ENCODE peak calls at places on chromosomes 12 and 14, in eight cellular contexts. U is NB4, H is IMR-90, K is A549, F is upper lobe of left lung, L is spleen, N is breast epithelium, R is thyroid gland. B is an unnamed sample.

GRCh38 chr14:92473261-92473946 is 40.2 kb upstream of the RIN3 start:
- DNase-seq in H (peak; percentile 75), R (peak; percentile 17), N (peak; percentile 34), U (peak; percentile 62), K (peak; percentile 38), F (peak; percentile 54), L (no peak), B (no peak)

GRCh38 chr14:32896979-32897723 is 41.5 kb upstream of the NPAS3 start:
- DNase-seq in H (peak; percentile 7), L (no peak), F (no peak), U (no peak), R (no peak), N (no peak), K (no peak), B (no peak)

GRCh38 chr14:70714055-70714550 is 72.4 kb downstream of the TTC9 start:
- DNase-seq in H (peak; percentile 63), U (peak; percentile 62), R (peak; percentile 57), F (no peak), N (no peak), L (no peak), K (peak; percentile 58), B (peak; percentile 19)

GRCh38 chr12:12717586-12718381 is 616 bp downstream of the CDKN1B start:
- DNase-seq in N (no peak), K (no peak), L (peak; percentile 90), H (no peak), F (peak; percentile 48), R (peak; percentile 40), U (peak; percentile 73), B (no peak)

GRCh38 chr12:65720739-65721138 is 103.5 kb upstream of the HMGA2 start:
- DNase-seq in H (no peak), K (no peak), U (no peak), R (no peak), N (no peak), F (no peak), L (no peak), B (no peak)

GRCh38 chr12:105523164-105524057 is 192.9 kb downstream of the C12orf75 start:
- DNase-seq in L (no peak), R (peak; percentile 61), H (peak; percentile 86), K (no peak), F (peak; percentile 26), U (no peak), N (no peak), B (no peak)

GRCh38 chr12:108560752-108561719 is at the start of gene SART3:
- DNase-seq in L (peak; percentile 95), K (peak; percentile 92), H (peak; percentile 89), R (peak; percentile 78), F (peak; percentile 76), U (peak; percentile 95), N (peak; percentile 68), B (peak; percentile 67)

GRCh38 chr12:132605892-132606291 is 4.5 kb downstream of the LRCOL1 start:
- DNase-seq in K (no peak), U (no peak), L (peak; percentile 68), R (no peak), N (no peak), H (no peak), F (no peak), B (no peak)

GRCh38 chr12:114744696-114745095 is 60.7 kb upstream of the TBX3 start:
- DNase-seq in N (no peak), K (no peak), F (no peak), H (peak; percentile 93), L (no peak), U (no peak), R (no peak), B (no peak)

DNA sequence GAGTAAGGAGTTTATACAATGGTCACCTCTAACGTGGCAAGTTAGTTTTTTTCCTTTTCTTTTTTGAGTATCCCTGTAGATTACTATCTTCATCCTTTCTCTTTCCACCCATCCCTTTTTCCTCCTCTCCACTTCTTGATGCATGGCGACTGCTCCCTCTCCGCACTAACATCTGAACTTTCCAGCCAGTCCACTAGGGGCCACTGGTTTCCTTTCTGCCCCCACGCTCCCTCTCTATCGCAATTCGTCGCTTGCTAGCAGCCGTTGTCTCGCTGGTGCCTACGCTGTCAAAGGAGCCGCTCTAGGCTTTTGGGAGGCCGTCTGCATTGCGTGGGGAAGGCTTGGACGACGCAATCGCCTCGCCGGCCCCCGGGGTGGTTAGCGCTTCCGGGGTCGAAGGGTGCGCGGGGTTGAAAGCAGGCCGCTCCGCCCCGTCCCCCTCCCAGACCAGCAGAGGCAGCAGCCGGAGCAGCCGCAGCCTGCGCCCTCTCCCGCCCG is at the start of gene PCBP2:
- DNase-seq in R (peak; percentile 99), N (peak; percentile 98), K (peak; percentile 99), L (peak; percentile 100), H (peak; percentile 100), U (peak; percentile 100), F (peak; percentile 99), B (peak; percentile 86)
- TF ChIP-seq POLR2A in R (no peak), N (no peak), K (peak; percentile 72), L (no peak), H (peak; percentile 93), U (peak; percentile 69), F (no peak), B (peak; percentile 73)

GRCh38 chr12:10721654-10722501 is 1.2 kb downstream of the YBX3 start:
- DNase-seq in U (peak; percentile 85), L (peak; percentile 85), R (peak; percentile 89), K (peak; percentile 78), H (peak; percentile 99), N (peak; percentile 97), F (peak; percentile 95), B (peak; percentile 68)
- TF ChIP-seq POLR2A in U (peak; percentile 31), L (peak; percentile 29), R (no peak), K (peak; percentile 24), H (peak; percentile 84), N (peak; percentile 8), F (no peak), B (peak; percentile 8)

GRCh38 chr12:68361953-68362352 is 29.8 kb upstream of the MDM1 start:
- DNase-seq in H (no peak), K (no peak), R (no peak), U (no peak), N (no peak), L (no peak), F (no peak), B (no peak)

GRCh38 chr12:68367903-68368302 is 35.7 kb upstream of the MDM1 start:
- DNase-seq in L (no peak), F (no peak), U (peak; percentile 64), N (no peak), H (no peak), K (no peak), R (no peak), B (no peak)

GRCh38 chr12:68368332-68368731 is 36.2 kb upstream of the MDM1 start:
- DNase-seq in K (no peak), U (peak; percentile 63), H (no peak), L (no peak), R (no peak), F (no peak), N (no peak), B (no peak)

GRCh38 chr12:68367136-68367535 is 35.0 kb upstream of the MDM1 start:
- DNase-seq in U (no peak), R (no peak), K (no peak), F (no peak), N (no peak), H (no peak), L (no peak), B (no peak)

GRCh38 chr12:68364893-68365725 is 32.9 kb upstream of the MDM1 start:
- DNase-seq in R (peak; percentile 88), F (peak; percentile 98), N (peak; percentile 94), K (peak; percentile 96), U (peak; percentile 100), H (peak; percentile 98), L (peak; percentile 96), B (peak; percentile 91)
- TF ChIP-seq POLR2A in R (no peak), F (no peak), N (peak; percentile 10), K (peak; percentile 88), U (peak; percentile 30), H (no peak), L (no peak), B (peak; percentile 77)

DNA sequence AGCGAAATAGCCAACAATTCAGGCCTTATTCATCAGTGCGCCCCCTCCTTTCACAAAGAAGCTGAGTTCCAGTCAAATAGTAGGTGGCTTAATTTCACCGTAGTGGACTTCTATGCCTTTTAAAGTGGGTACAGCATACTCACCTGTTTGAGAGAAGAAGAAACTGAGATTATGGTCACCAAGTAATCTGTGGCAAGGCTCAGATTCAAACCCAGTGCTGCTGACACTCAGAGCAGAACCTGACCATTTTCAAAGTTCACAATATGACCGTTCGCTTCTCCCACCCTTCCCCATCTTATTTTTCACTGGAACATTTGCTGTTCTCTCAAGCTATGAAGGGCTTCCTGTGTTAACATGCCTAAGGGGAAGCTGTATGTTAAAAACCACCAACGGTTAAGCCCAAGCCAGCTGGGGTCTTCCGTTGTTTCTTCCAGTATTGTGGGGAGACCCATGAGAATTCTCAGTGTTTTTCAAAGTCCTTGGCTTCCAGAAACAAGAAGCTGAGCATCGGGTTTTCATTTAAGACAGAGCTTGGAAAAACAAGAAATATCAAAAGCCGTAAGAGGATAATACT is 6.1 kb upstream of the PSMA6 start:
- DNase-seq in L (no peak), R (no peak), H (no peak), K (no peak), N (no peak), F (no peak), U (peak; percentile 87), B (no peak)
- TF ChIP-seq POLR2A in L (no peak), R (no peak), H (no peak), K (no peak), N (no peak), F (no peak), U (peak; percentile 18), B (no peak)

DNA sequence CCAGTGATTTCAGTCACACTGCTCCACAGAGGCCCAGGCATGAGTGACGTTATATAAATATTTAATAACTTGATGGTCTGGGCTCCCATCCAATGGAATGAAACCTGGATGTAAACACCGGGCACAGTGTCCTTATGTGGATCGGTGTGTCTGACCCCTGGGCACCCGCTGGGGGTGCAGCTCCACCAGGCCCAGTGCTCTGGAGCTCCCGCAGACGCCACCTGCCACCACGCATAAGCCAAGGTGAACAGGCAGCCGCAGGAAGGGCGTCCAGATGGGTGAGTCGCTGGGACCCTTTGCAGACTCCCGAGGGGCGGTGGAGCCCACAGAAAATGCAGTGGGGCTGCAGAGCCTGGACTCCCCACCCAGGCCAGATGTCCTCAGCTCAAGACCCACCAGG is 121.6 kb downstream of the SCARB1 start:
- DNase-seq in F (no peak), L (no peak), H (no peak), R (no peak), U (no peak), K (no peak), N (no peak), B (no peak)
- TF ChIP-seq POLR2A in F (no peak), L (no peak), H (no peak), R (no peak), U (no peak), K (no peak), N (no peak), B (no peak)

DNA sequence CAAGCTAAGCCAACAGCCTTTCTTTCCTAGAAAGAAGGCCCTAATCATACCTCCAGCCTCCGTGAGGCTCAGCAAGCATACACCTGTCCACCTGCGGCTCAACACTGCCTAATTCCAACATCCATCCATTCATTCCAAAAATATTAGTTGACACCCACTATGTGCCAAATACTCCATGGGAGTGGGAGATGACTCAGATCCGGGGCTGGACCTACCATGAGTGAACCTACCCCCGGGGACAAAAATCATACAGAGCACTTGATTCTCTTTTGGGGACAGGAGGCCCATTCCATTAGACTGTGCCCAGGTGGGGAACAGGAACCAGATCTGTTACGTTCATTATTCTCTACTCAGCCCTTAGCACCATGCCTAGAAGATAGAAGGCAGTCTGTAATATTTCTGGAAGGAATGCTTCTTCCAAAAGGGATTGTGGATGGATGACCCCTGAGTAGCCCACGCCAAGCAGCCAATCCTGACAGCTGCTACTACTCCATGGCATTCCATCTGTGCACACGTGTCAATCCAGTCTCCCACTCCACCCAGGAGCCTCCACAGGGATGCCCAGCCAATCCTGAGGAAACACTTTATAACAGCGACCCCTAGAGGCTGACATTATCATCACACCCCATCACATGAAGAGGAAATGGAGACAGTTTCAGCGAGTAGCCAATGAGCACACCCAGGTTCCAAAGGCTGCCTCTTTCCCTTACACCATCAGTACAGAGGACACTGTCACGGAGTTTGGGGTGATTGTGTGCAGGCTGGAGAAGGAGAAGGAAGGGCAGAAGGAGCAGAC is 170.7 kb downstream of the ESRRB start:
- DNase-seq in N (no peak), K (peak; percentile 28), U (peak; percentile 36), H (no peak), L (no peak), R (peak; percentile 37), F (no peak), B (peak; percentile 58)
- TF ChIP-seq POLR2A in N (no peak), K (no peak), U (no peak), H (no peak), L (no peak), R (no peak), F (no peak), B (no peak)